ENCODE peak calls at places on chromosomes 3 and 15, in five cellular contexts. One of them, this sample, is unnamed.

GRCh38 chr3:115766587-115767492 is 143.5 kb downstream of the GAP43 start:
- DNase-seq in Peyer's patch: no peak
- DNase-seq in Panc1: no peak
- DNase-seq in HFFc6: no peak
- DNase-seq in neural crest cell: no peak
- DNase-seq in this sample: no peak

GRCh38 chr3:127722928-127723603 is 50.3 kb downstream of the ABTB1 start:
- DNase-seq in Panc1: no peak
- DNase-seq in neural crest cell: no peak
- DNase-seq in Peyer's patch: no peak
- DNase-seq in HFFc6: no peak
- DNase-seq in this sample: no peak

GRCh38 chr3:112111785-112112402 is 21.2 kb downstream of the GCSAM start:
- DNase-seq in Panc1: peak
- DNase-seq in Peyer's patch: peak
- DNase-seq in neural crest cell: peak
- DNase-seq in HFFc6: peak
- DNase-seq in this sample: peak

GRCh38 chr15:80694624-80695098 is 449 bp upstream of the ABHD17C start:
- DNase-seq in neural crest cell: peak
- DNase-seq in HFFc6: no peak
- DNase-seq in Peyer's patch: no peak
- DNase-seq in Panc1: no peak
- DNase-seq in this sample: no peak

GRCh38 chr15:38226867-38227266 is 25.8 kb upstream of the SPRED1 start:
- DNase-seq in Peyer's patch: no peak
- DNase-seq in Panc1: peak
- DNase-seq in neural crest cell: peak
- DNase-seq in HFFc6: peak
- DNase-seq in this sample: no peak

GRCh38 chr3:188262913-188263683 is 109.1 kb downstream of the LPP start:
- DNase-seq in neural crest cell: peak
- DNase-seq in HFFc6: peak
- DNase-seq in Panc1: peak
- DNase-seq in Peyer's patch: no peak
- DNase-seq in this sample: no peak

GRCh38 chr3:71581981-71582611 is 1.4 kb downstream of the FOXP1 start:
- DNase-seq in Peyer's patch: peak
- DNase-seq in Panc1: no peak
- DNase-seq in HFFc6: no peak
- DNase-seq in neural crest cell: peak
- DNase-seq in this sample: no peak

GRCh38 chr3:100330651-100331050 is 3.9 kb upstream of the NIT2 start:
- DNase-seq in Panc1: no peak
- DNase-seq in Peyer's patch: no peak
- DNase-seq in neural crest cell: no peak
- DNase-seq in HFFc6: no peak
- DNase-seq in this sample: no peak

GRCh38 chr3:30527720-30528119 is 78.7 kb upstream of the TGFBR2 start:
- DNase-seq in Panc1: no peak
- DNase-seq in neural crest cell: no peak
- DNase-seq in HFFc6: no peak
- DNase-seq in Peyer's patch: no peak
- DNase-seq in this sample: no peak

GRCh38 chr3:72791132-72791531 is 57.1 kb downstream of the SHQ1 start:
- DNase-seq in Panc1: no peak
- DNase-seq in HFFc6: no peak
- DNase-seq in neural crest cell: no peak
- DNase-seq in Peyer's patch: no peak
- DNase-seq in this sample: no peak

GRCh38 chr3:125194849-125195601 is 17.5 kb downstream of the SLC12A8 start:
- DNase-seq in Peyer's patch: no peak
- DNase-seq in Panc1: no peak
- DNase-seq in neural crest cell: no peak
- DNase-seq in HFFc6: peak
- DNase-seq in this sample: no peak
- TF ChIP-seq CTCF in Peyer's patch: no peak
- TF ChIP-seq CTCF in Panc1: no peak
- TF ChIP-seq CTCF in neural crest cell: no peak
- TF ChIP-seq CTCF in HFFc6: peak
- TF ChIP-seq CTCF in this sample: no peak

GRCh38 chr3:61627768-61628185 is 66.4 kb downstream of the PTPRG start:
- DNase-seq in Peyer's patch: no peak
- DNase-seq in Panc1: no peak
- DNase-seq in HFFc6: peak
- DNase-seq in neural crest cell: no peak
- DNase-seq in this sample: no peak
- TF ChIP-seq CTCF in Peyer's patch: no peak
- TF ChIP-seq CTCF in Panc1: no peak
- TF ChIP-seq CTCF in HFFc6: no peak
- TF ChIP-seq CTCF in neural crest cell: no peak
- TF ChIP-seq CTCF in this sample: no peak

DNA sequence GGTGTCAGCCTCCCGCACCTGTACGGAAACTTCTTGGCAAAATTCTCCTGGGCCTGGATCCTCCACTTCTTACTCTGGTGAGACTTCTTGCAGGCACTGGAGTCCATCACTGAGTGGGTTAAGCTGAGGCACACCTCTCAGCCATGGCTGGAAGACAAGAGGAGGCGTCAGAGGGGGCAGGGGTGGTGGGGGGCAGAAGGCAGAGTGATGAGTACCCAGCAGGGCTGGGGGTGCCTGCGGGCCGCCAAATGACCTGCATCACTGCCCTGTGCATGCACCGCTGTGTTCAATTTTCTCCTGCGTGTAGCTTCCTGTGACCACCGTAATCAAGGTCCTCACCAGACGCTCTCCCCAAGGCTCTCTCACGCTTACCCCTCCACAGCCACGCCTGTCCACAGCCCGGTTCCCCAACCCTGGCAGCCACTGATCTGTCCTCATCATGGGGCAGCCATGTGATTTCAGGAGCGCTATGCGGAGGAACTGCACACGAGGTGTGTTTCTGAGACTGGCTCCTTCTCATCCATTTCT is 5.4 kb downstream of the C3orf22 start:
- DNase-seq in neural crest cell: no peak
- DNase-seq in Panc1: no peak
- DNase-seq in HFFc6: no peak
- DNase-seq in Peyer's patch: peak
- DNase-seq in this sample: no peak
- TF ChIP-seq CTCF in neural crest cell: no peak
- TF ChIP-seq CTCF in Panc1: no peak
- TF ChIP-seq CTCF in HFFc6: no peak
- TF ChIP-seq CTCF in Peyer's patch: no peak
- TF ChIP-seq CTCF in this sample: no peak

GRCh38 chr3:12175844-12176453 is 17.2 kb upstream of the TIMP4 start:
- DNase-seq in HFFc6: no peak
- DNase-seq in Peyer's patch: no peak
- DNase-seq in neural crest cell: peak
- DNase-seq in Panc1: peak
- DNase-seq in this sample: no peak
- TF ChIP-seq CTCF in HFFc6: peak
- TF ChIP-seq CTCF in Peyer's patch: peak
- TF ChIP-seq CTCF in neural crest cell: peak
- TF ChIP-seq CTCF in Panc1: peak
- TF ChIP-seq CTCF in this sample: peak

DNA sequence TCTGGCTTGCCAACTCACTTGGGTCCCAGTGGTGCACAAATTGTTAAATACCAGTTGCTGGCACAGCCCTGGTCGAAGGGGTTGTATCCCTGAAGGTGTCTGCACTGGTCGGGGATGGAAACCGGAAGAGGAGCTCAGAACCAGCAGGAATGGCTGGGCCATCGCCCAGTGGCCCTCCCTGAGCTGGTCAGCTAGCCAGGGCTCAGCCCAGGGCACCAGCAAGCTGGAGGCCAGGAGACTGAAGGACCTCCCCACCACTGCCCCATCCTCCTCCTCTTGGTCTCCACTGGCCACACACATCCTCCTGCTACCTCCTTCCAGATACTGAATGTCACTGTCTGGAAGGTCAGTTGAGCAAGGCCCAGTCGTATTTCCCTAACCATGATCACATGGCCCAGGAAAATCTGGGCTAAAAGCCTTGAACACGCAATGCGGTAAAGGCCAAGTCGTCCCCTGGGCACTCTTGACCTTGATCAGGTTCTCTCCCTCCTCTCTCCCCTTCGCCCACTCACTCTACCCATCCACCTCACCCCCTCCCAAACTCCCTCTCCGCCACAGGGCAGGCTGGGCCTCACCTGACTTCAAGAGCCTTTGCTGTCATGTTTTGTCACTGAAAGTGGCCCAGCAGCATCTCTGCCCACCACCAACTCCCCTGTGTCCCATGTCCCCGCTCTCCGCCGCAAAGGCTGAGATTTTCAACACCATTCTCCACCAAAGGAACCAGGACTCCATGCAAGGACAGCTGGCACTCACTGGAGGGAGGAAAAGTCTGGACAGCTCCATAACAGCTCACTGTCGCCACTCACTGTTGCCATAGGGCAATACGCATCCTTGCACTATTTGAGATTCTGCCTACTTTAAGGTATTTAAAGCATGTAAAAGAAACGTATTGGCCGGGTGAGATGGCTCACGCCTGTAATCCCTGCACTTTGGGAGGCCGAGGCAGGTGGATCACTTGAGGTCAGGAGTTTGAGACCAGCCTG is 12.1 kb downstream of the ZDHHC19 start:
- DNase-seq in Panc1: no peak
- DNase-seq in neural crest cell: no peak
- DNase-seq in Peyer's patch: no peak
- DNase-seq in HFFc6: no peak
- DNase-seq in this sample: no peak
- TF ChIP-seq CTCF in Panc1: no peak
- TF ChIP-seq CTCF in neural crest cell: peak
- TF ChIP-seq CTCF in Peyer's patch: peak
- TF ChIP-seq CTCF in HFFc6: peak
- TF ChIP-seq CTCF in this sample: peak

DNA sequence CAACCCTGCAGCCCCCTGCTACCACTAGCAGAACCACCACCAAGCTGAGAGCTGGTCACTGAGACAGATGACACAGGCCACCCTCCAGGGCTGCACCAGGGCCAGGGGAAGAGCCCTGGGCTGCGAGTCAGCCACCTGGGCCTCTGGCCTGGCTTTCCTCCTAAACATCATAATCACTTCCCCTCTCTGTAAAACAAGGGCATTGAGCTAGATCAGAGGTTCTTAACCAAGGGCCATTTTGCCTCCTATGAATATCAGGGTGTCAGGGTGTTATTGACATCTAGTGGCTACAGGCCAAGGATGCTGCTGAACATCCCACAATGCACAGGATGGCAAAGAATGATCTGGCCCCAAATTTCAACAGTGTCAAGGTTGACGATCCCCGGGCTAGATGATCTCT is 25.2 kb downstream of the TLE3 start:
- DNase-seq in HFFc6: no peak
- DNase-seq in neural crest cell: no peak
- DNase-seq in Panc1: no peak
- DNase-seq in Peyer's patch: no peak
- DNase-seq in this sample: no peak
- TF ChIP-seq CTCF in HFFc6: no peak
- TF ChIP-seq CTCF in neural crest cell: no peak
- TF ChIP-seq CTCF in Panc1: no peak
- TF ChIP-seq CTCF in Peyer's patch: no peak
- TF ChIP-seq CTCF in this sample: peak

GRCh38 chr3:16319307-16319706 is 54.3 kb downstream of the OXNAD1 start:
- DNase-seq in neural crest cell: no peak
- DNase-seq in Panc1: no peak
- DNase-seq in Peyer's patch: peak
- DNase-seq in HFFc6: no peak
- DNase-seq in this sample: no peak
- TF ChIP-seq CTCF in neural crest cell: peak
- TF ChIP-seq CTCF in Panc1: no peak
- TF ChIP-seq CTCF in Peyer's patch: peak
- TF ChIP-seq CTCF in HFFc6: peak
- TF ChIP-seq CTCF in this sample: peak

This sample was measured in GM06990.